ENCODE peak calls at places on chromosome 7, in four cellular contexts. M is SK-N-SH, L is HepG2, V is GM12878. I is an unnamed sample.

GRCh38 chr7:22361795-22362194 is 4.8 kb upstream of the RAPGEF5 start:
- DNase-seq in M (no peak), L (no peak), V (no peak), I (no peak)

GRCh38 chr7:150903627-150904026 is 51.3 kb downstream of the AOC1 start:
- DNase-seq in M (peak; percentile 40), V (no peak), L (no peak), I (peak; percentile 15)

GRCh38 chr7:75905785-75906604 is 9.0 kb upstream of the POR start:
- DNase-seq in M (no peak), L (peak; percentile 97), V (no peak), I (peak; percentile 87)

GRCh38 chr7:43112088-43112940 is at the start of gene HECW1:
- DNase-seq in L (no peak), V (no peak), M (no peak), I (no peak)

GRCh38 chr7:112540839-112541577 is 60.2 kb downstream of the LSMEM1 start:
- DNase-seq in V (no peak), M (no peak), L (no peak), I (no peak)

GRCh38 chr7:80088705-80089104 is 45.9 kb upstream of the GNAI1 start:
- DNase-seq in V (no peak), M (no peak), L (no peak), I (no peak)

GRCh38 chr7:154353385-154353784 is 301.2 kb downstream of the DPP6 start:
- DNase-seq in V (no peak), L (no peak), M (peak; percentile 79), I (no peak)

GRCh38 chr7:17367502-17367901 is 69.0 kb downstream of the AHR start:
- DNase-seq in L (no peak), M (no peak), V (no peak), I (no peak)

GRCh38 chr7:149790146-149790548 is 16.8 kb upstream of the ZNF467 start:
- DNase-seq in M (peak; percentile 92), V (no peak), L (no peak), I (no peak)

GRCh38 chr7:108109216-108109908 is 20.8 kb downstream of the LAMB4 start:
- DNase-seq in L (peak; percentile 34), V (no peak), M (peak; percentile 55), I (peak; percentile 48)

GRCh38 chr7:157501576-157501975 is 164.8 kb downstream of the DNAJB6 start:
- DNase-seq in V (no peak), M (no peak), L (no peak), I (no peak)

GRCh38 chr7:50959991-50960390 is 177.3 kb upstream of the GRB10 start:
- DNase-seq in V (no peak), L (no peak), M (no peak), I (no peak)

GRCh38 chr7:108517951-108518350 is 8.0 kb downstream of the PNPLA8 start:
- DNase-seq in L (no peak), M (no peak), V (no peak), I (no peak)

GRCh38 chr7:95545007-95545615 is 51.2 kb downstream of the PDK4 start:
- DNase-seq in V (no peak), L (peak; percentile 24), M (no peak), I (peak; percentile 68)

GRCh38 chr7:44288381-44288685 is 37.1 kb downstream of the CAMK2B start:
- DNase-seq in V (no peak), L (no peak), M (no peak), I (no peak)

GRCh38 chr7:151157645-151158329 is 9.7 kb downstream of the GBX1 start:
- DNase-seq in L (no peak), M (no peak), V (no peak), I (peak; percentile 37)

GRCh38 chr7:12398186-12398585 is 5.5 kb downstream of the VWDE start:
- DNase-seq in M (no peak), L (no peak), V (no peak), I (no peak)

GRCh38 chr7:111756687-111757178 is 194.4 kb upstream of the IMMP2L start:
- DNase-seq in M (no peak), V (no peak), L (no peak), I (no peak)

GRCh38 chr7:124397134-124397533 is 364.3 kb upstream of the TMEM229A start:
- DNase-seq in V (no peak), L (no peak), M (no peak), I (no peak)

GRCh38 chr7:101099969-101100781 is 14.9 kb downstream of the TRIM56 start:
- DNase-seq in V (no peak), L (peak; percentile 88), M (peak; percentile 51), I (peak; percentile 98)

GRCh38 chr7:111650456-111650999 is 88.2 kb upstream of the IMMP2L start:
- DNase-seq in M (peak; percentile 69), L (peak; percentile 80), V (no peak), I (peak; percentile 88)

GRCh38 chr7:79317728-79318127 is 135.7 kb downstream of the MAGI2 start:
- DNase-seq in V (no peak), M (no peak), L (peak; percentile 80), I (peak; percentile 46)

GRCh38 chr7:52917982-52918578 is 117.4 kb upstream of the POM121L12 start:
- DNase-seq in L (no peak), M (peak; percentile 49), V (no peak), I (no peak)

GRCh38 chr7:136618788-136619187 is 249.7 kb upstream of the CHRM2 start:
- DNase-seq in M (no peak), V (no peak), L (no peak), I (no peak)

GRCh38 chr7:48337012-48337621 is 165.9 kb downstream of the ABCA13 start:
- DNase-seq in V (no peak), L (peak; percentile 10), M (peak; percentile 14), I (peak; percentile 24)

GRCh38 chr7:12949060-12950045 is 261.9 kb downstream of the ARL4A start:
- DNase-seq in M (no peak), V (no peak), L (peak; percentile 60), I (no peak)

GRCh38 chr7:36526720-36527548 is 137.3 kb downstream of the ANLN start:
- DNase-seq in M (no peak), V (peak; percentile 11), L (no peak), I (peak; percentile 80)
- TF ChIP-seq PBX3 in M (peak; percentile 94), V (no peak), L (no peak), I (no peak)

DNA sequence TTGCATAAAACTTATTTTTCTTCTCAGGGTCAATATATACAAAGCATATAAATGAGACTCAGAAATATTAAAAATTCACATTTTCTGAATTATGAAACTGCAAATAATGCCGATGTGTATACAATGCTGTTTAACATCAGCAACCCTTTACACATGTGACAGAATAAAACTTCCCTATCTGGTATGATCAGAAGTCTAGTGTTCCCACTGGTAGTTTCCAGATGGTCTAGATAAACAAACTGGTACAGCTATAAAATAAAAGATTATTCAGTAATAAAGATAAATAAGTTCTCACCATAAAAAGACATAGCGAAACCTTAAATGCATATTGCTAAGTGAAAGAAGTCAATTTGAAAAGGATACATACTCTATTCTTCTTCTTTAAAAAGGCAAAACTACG is 7.9 kb downstream of the POLR1F start:
- DNase-seq in L (no peak), V (no peak), M (no peak), I (no peak)
- TF ChIP-seq PBX3 in L (no peak), V (no peak), M (no peak), I (no peak)

GRCh38 chr7:93447509-93447908 is 127.0 kb downstream of the CALCR start:
- DNase-seq in V (no peak), M (no peak), L (no peak), I (no peak)
- TF ChIP-seq PBX3 in V (no peak), M (no peak), L (no peak), I (no peak)

DNA sequence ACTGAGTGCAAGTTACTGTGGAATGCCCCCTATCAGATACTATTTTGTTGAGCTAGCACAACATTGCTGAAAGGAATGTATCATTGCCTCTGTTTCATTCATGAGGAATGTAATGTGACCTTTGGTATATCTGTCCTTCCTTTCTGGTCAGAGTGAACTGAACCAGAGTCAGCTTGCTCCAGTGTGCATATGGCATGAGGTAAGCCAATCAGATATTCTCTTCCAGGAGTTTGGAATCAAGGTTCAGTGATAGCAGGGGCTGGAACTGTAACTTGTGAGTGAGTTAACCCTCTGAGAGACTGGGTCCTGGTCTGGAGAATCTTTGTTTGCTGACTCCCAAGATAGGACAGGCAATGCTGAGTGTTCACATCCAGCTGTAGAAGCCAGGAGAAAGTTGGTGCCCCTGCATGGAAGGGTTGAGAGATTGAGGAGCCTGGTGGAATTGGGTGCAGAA is 45.3 kb upstream of the OSBPL3 start:
- DNase-seq in M (no peak), L (peak; percentile 96), V (no peak), I (no peak)
- TF ChIP-seq PBX3 in M (peak; percentile 89), L (no peak), V (no peak), I (no peak)

GRCh38 chr7:114759347-114760062 is 162.4 kb upstream of the MDFIC start:
- DNase-seq in V (no peak), M (no peak), L (no peak), I (peak; percentile 22)

GRCh38 chr7:114761973-114762372 is 159.9 kb upstream of the MDFIC start:
- DNase-seq in V (no peak), M (no peak), L (no peak), I (no peak)

GRCh38 chr7:114760477-114760876 is 161.4 kb upstream of the MDFIC start:
- DNase-seq in M (no peak), L (no peak), V (no peak), I (no peak)

GRCh38 chr7:114758661-114759227 is 163.2 kb upstream of the MDFIC start:
- DNase-seq in L (no peak), V (no peak), M (no peak), I (no peak)
- TF ChIP-seq PBX3 in L (no peak), V (no peak), M (no peak), I (no peak)

GRCh38 chr7:152403726-152404125 is 32.1 kb downstream of the KMT2C start:
- DNase-seq in M (no peak), L (no peak), V (no peak), I (no peak)

GRCh38 chr7:152399344-152399743 is 36.5 kb downstream of the KMT2C start:
- DNase-seq in V (no peak), M (no peak), L (no peak), I (no peak)

GRCh38 chr7:152406491-152406890 is 29.3 kb downstream of the KMT2C start:
- DNase-seq in M (no peak), V (no peak), L (no peak), I (no peak)

GRCh38 chr7:152402384-152403250 is 33.2 kb downstream of the KMT2C start:
- DNase-seq in L (no peak), V (no peak), M (no peak), I (no peak)
- TF ChIP-seq PBX3 in L (no peak), V (no peak), M (no peak), I (no peak)